ENCODE peak calls at places on chromosome X, in four cellular contexts. E is stimulated activated CD4-positive, alpha-beta T cell treated with anti-CD3 and anti-CD28 coated beads, TNF-alpha, amount 100 ng/mL, for 1 hour; K is adipocyte; D is epithelial cell of prostate. H is an unnamed sample.

GRCh38 chrX:38817004-38817703 is 15.9 kb downstream of the MID1IP1 start:
- DNase-seq in E (no peak), D (no peak), K (peak), H (no peak)

GRCh38 chrX:150842198-150842553 is 56.3 kb downstream of the CD99L2 start:
- DNase-seq in E (no peak), D (no peak), K (no peak), H (no peak)

GRCh38 chrX:72230290-72230689 is 8.5 kb downstream of the ERCC6L start:
- DNase-seq in K (no peak), E (no peak), D (no peak), H (no peak)

GRCh38 chrX:50622751-50623150 is 152.1 kb upstream of the DGKK start:
- DNase-seq in D (no peak), K (no peak), E (no peak), H (no peak)

GRCh38 chrX:9393571-9393970 is 71.3 kb upstream of the TBL1X start:
- DNase-seq in E (no peak), D (no peak), K (no peak), H (no peak)

GRCh38 chrX:7117587-7117986 is 29.9 kb upstream of the STS start:
- DNase-seq in K (no peak), D (no peak), E (no peak), H (no peak)

GRCh38 chrX:10548681-10549080 is 71.7 kb downstream of the MID1 start:
- DNase-seq in E (no peak), K (peak), D (no peak), H (no peak)

GRCh38 chrX:151902813-151903591 is 9.7 kb upstream of the MAGEA4 start:
- DNase-seq in D (peak), E (no peak), K (peak), H (no peak)

GRCh38 chrX:151151668-151152267 is 24.6 kb upstream of the GPR50 start:
- DNase-seq in E (no peak), D (peak), K (peak), H (peak)

GRCh38 chrX:12997898-12998687 is 23.2 kb downstream of the TMSB4X start:
- DNase-seq in D (no peak), E (no peak), K (no peak), H (no peak)

GRCh38 chrX:44260609-44261008 is 82.9 kb downstream of the EFHC2 start:
- DNase-seq in D (no peak), E (no peak), K (no peak), H (no peak)

GRCh38 chrX:38561126-38561868 is at the start of gene TSPAN7:
- DNase-seq in E (peak), K (peak), D (no peak), H (peak)

GRCh38 chrX:14030248-14030592 is 528 bp upstream of the GEMIN8 start:
- DNase-seq in E (no peak), K (peak), D (no peak), H (peak)

GRCh38 chrX:41732260-41732659 is 8.3 kb downstream of the GPR82 start:
- DNase-seq in K (no peak), E (no peak), D (no peak), H (no peak)

H was measured in cerebellar cortex.